ENCODE peak calls at places on chromosomes 6 and 20, in eight cellular contexts. T is GOT3; B is HCT116; W is activated CD4-positive, alpha-beta memory T cell treated with anti-CD3 and anti-CD28 coated beads for 36 hours; D is CD14-positive monocyte; O is head of caudate nucleus; K is effector memory CD8-positive, alpha-beta T cell; S is left ventricle myocardium inferior. F is an unnamed sample.

GRCh38 chr20:53262294-53262840 is 290.2 kb downstream of the TSHZ2 start:
- DNase-seq in T (no peak), B (no peak), W (no peak), D (no peak), O (no peak), K (no peak), S (no peak), F (no peak)

GRCh38 chr6:114364295-114364694 is 21.5 kb upstream of the HS3ST5 start:
- DNase-seq in T (no peak), B (no peak), W (no peak), D (no peak), O (no peak), K (no peak), S (no peak), F (no peak)

GRCh38 chr6:108651287-108651686 is 90.6 kb downstream of the FOXO3 start:
- DNase-seq in T (no peak), B (no peak), W (no peak), D (no peak), O (peak; percentile 37), K (no peak), S (no peak), F (no peak)

GRCh38 chr6:90701146-90701781 is 114.4 kb upstream of the MAP3K7 start:
- DNase-seq in T (no peak), B (no peak), W (no peak), D (no peak), O (no peak), K (no peak), S (no peak), F (no peak)

GRCh38 chr6:28940859-28941680 is 17.3 kb upstream of the TRIM27 start:
- DNase-seq in T (peak; percentile 46), B (peak; percentile 79), W (peak; percentile 82), D (peak; percentile 69), O (peak; percentile 77), K (peak; percentile 90), S (peak; percentile 50), F (peak; percentile 67)

GRCh38 chr20:41436679-41437078 is 70.1 kb upstream of the EMILIN3 start:
- DNase-seq in T (no peak), B (no peak), W (no peak), D (no peak), O (no peak), K (no peak), S (no peak), F (no peak)

GRCh38 chr6:53410508-53411258 is 61.9 kb upstream of the ELOVL5 start:
- DNase-seq in T (peak; percentile 5), B (peak; percentile 22), W (peak; percentile 70), D (no peak), O (peak; percentile 31), K (peak; percentile 46), S (peak; percentile 42), F (peak; percentile 10)

GRCh38 chr6:37665309-37665708 is 32.4 kb downstream of the MDGA1 start:
- DNase-seq in T (no peak), B (no peak), W (no peak), D (no peak), O (no peak), K (no peak), S (no peak), F (no peak)

GRCh38 chr6:47308674-47309325 is 905 bp downstream of the TNFRSF21 start:
- DNase-seq in T (no peak), B (no peak), W (no peak), D (no peak), O (peak; percentile 33), K (no peak), S (peak; percentile 32), F (no peak)

GRCh38 chr20:52494244-52494643 is 302.7 kb upstream of the ZFP64 start:
- DNase-seq in T (peak; percentile 48), B (no peak), W (peak; percentile 73), D (no peak), O (no peak), K (no peak), S (no peak), F (no peak)

GRCh38 chr6:131183427-131184095 is 48.3 kb downstream of the AKAP7 start:
- DNase-seq in T (no peak), B (no peak), W (no peak), D (no peak), O (no peak), K (no peak), S (no peak), F (no peak)

GRCh38 chr6:122997541-122998150 is 1.6 kb downstream of the CLVS2 start:
- DNase-seq in T (no peak), B (no peak), W (no peak), D (no peak), O (peak; percentile 9), K (no peak), S (no peak), F (no peak)

GRCh38 chr20:37941992-37942391 is 39.1 kb downstream of the VSTM2L start:
- DNase-seq in T (no peak), B (no peak), W (no peak), D (no peak), O (no peak), K (no peak), S (no peak), F (no peak)

GRCh38 chr6:69732640-69733039 is 64.2 kb downstream of the LMBRD1 start:
- DNase-seq in T (no peak), B (no peak), W (no peak), D (no peak), O (no peak), K (no peak), S (no peak), F (no peak)

GRCh38 chr6:154394571-154394970 is 38.0 kb upstream of the IPCEF1 start:
- DNase-seq in T (no peak), B (no peak), W (no peak), D (no peak), O (no peak), K (no peak), S (no peak), F (no peak)

GRCh38 chr6:28657756-28658465 is 132.2 kb downstream of the GPX5 start:
- DNase-seq in T (no peak), B (peak; percentile 47), W (peak; percentile 77), D (no peak), O (peak; percentile 66), K (no peak), S (no peak), F (peak; percentile 9)

GRCh38 chr6:149566372-149567193 is at the start of gene GINM1:
- DNase-seq in T (peak; percentile 41), B (no peak), W (peak; percentile 65), D (peak; percentile 48), O (peak; percentile 41), K (peak; percentile 38), S (peak; percentile 53), F (peak; percentile 30)

GRCh38 chr20:36926653-36927200 is 24.8 kb downstream of the SAMHD1 start:
- DNase-seq in T (no peak), B (no peak), W (no peak), D (no peak), O (no peak), K (no peak), S (no peak), F (no peak)

GRCh38 chr6:41288025-41288777 is 1.7 kb upstream of the TREM1 start:
- DNase-seq in T (no peak), B (no peak), W (no peak), D (no peak), O (no peak), K (no peak), S (no peak), F (no peak)

GRCh38 chr6:26064619-26065257 is 22.5 kb upstream of the HFE start:
- DNase-seq in T (no peak), B (peak; percentile 54), W (peak; percentile 37), D (no peak), O (no peak), K (peak; percentile 42), S (no peak), F (peak; percentile 24)

GRCh38 chr20:18973499-18974173 is 160.1 kb downstream of the SCP2D1 start:
- DNase-seq in T (no peak), B (no peak), W (no peak), D (no peak), O (no peak), K (no peak), S (no peak), F (no peak)

GRCh38 chr20:25195962-25196700 is 619 bp downstream of the ENTPD6 start:
- DNase-seq in T (no peak), B (peak; percentile 28), W (peak; percentile 33), D (no peak), O (peak; percentile 53), K (peak; percentile 6), S (no peak), F (no peak)

GRCh38 chr6:169316651-169317050 is 63.0 kb upstream of the THBS2 start:
- DNase-seq in T (no peak), B (no peak), W (no peak), D (no peak), O (no peak), K (no peak), S (no peak), F (no peak)

GRCh38 chr20:62349537-62350097 is 17.5 kb downstream of the LAMA5 start:
- DNase-seq in T (no peak), B (no peak), W (no peak), D (no peak), O (no peak), K (no peak), S (no peak), F (no peak)

F was measured in GDM1.